ENCODE peak calls at places on chromosomes 1 and 21, in five cellular contexts. D is GM20000, U is K562, H is activated B cell treated with CpG ODN at 0.5 μM for 24 hours, E is stomach. M is an unnamed sample.
A peak's percentile ranks its signal among the peaks of the same experiment; 100 is the strongest.

GRCh38 chr1:210328746-210329488 is at the start of gene HHAT:
- DNase-seq in D (peak; percentile 86), E (peak; percentile 79), H (peak; percentile 73), U (no peak), M (peak; percentile 69)

GRCh38 chr1:32111040-32111628 is 3.3 kb downstream of the KPNA6 start:
- DNase-seq in E (no peak), D (no peak), U (no peak), H (no peak), M (no peak)

GRCh38 chr1:226128487-226129075 is 58.0 kb downstream of the ACBD3 start:
- DNase-seq in E (peak; percentile 25), H (no peak), U (no peak), D (no peak), M (no peak)

GRCh38 chr21:32977216-32977615 is 48.5 kb upstream of the OLIG2 start:
- DNase-seq in U (no peak), H (no peak), D (no peak), E (no peak), M (no peak)

GRCh38 chr1:3778590-3779264 is 6.2 kb downstream of the SMIM1 start:
- DNase-seq in E (no peak), U (no peak), D (no peak), H (no peak), M (peak; percentile 65)

GRCh38 chr1:245008761-245009160 is 144.4 kb upstream of the HNRNPU start:
- DNase-seq in H (no peak), E (no peak), D (no peak), U (no peak), M (no peak)

GRCh38 chr1:40508375-40509341 is at the start of gene EXO5:
- DNase-seq in U (peak; percentile 46), E (peak; percentile 82), H (peak; percentile 78), D (peak; percentile 83), M (peak; percentile 86)

GRCh38 chr1:67690411-67690810 is 5.4 kb downstream of the GADD45A start:
- DNase-seq in H (no peak), U (no peak), D (no peak), E (no peak), M (no peak)

GRCh38 chr1:161921990-161922389 is 101.7 kb downstream of the OLFML2B start:
- DNase-seq in U (no peak), D (no peak), E (no peak), H (no peak), M (no peak)

GRCh38 chr1:4422496-4423289 is 231.7 kb upstream of the AJAP1 start:
- DNase-seq in H (no peak), U (no peak), D (no peak), E (no peak), M (peak; percentile 33)

GRCh38 chr1:40404670-40405462 is 31.3 kb downstream of the SMAP2 start:
- DNase-seq in D (no peak), H (no peak), E (no peak), U (peak; percentile 56), M (no peak)

GRCh38 chr1:221575605-221576004 is 166.3 kb downstream of the DUSP10 start:
- DNase-seq in U (no peak), H (no peak), D (no peak), E (no peak), M (no peak)

GRCh38 chr1:30743584-30744059 is 14.0 kb downstream of the LAPTM5 start:
- DNase-seq in U (no peak), D (peak; percentile 74), E (no peak), H (no peak), M (no peak)

GRCh38 chr1:63721531-63722189 is 52.2 kb upstream of the ROR1 start:
- DNase-seq in D (no peak), U (no peak), E (peak; percentile 35), H (no peak), M (no peak)

GRCh38 chr1:233598891-233599541 is 14.9 kb upstream of the KCNK1 start:
- DNase-seq in U (no peak), H (no peak), D (peak; percentile 53), E (no peak), M (no peak)

GRCh38 chr1:226452981-226453380 is 45.1 kb upstream of the PARP1 start:
- DNase-seq in E (no peak), H (no peak), U (no peak), D (no peak), M (no peak)

GRCh38 chr1:67285780-67286488 is 21.7 kb upstream of the IL12RB2 start:
- DNase-seq in U (no peak), E (no peak), H (no peak), D (no peak), M (no peak)

GRCh38 chr1:113930499-113931161 is 1.5 kb downstream of the HIPK1 start:
- DNase-seq in D (peak; percentile 65), E (no peak), H (peak; percentile 21), U (peak; percentile 33), M (peak; percentile 68)

GRCh38 chr1:101520302-101520701 is 283.5 kb downstream of the S1PR1 start:
- DNase-seq in D (peak; percentile 33), H (no peak), E (no peak), U (peak; percentile 14), M (no peak)

GRCh38 chr1:15352122-15352957 is 57.3 kb upstream of the EFHD2 start:
- DNase-seq in U (peak; percentile 56), E (peak; percentile 77), H (no peak), D (no peak), M (no peak)

GRCh38 chr21:45525153-45525909 is 16.9 kb downstream of the SLC19A1 start:
- DNase-seq in H (no peak), U (no peak), D (no peak), E (peak; percentile 75), M (peak; percentile 66)

GRCh38 chr1:105427543-105427942 is 1628.9 kb upstream of the PRMT6 start:
- DNase-seq in E (no peak), H (no peak), U (no peak), D (no peak), M (no peak)

GRCh38 chr1:213425631-213426030 is 374.6 kb downstream of the RPS6KC1 start:
- DNase-seq in U (no peak), D (no peak), E (no peak), H (no peak), M (peak; percentile 44)

GRCh38 chr1:62682531-62682930 is 5.7 kb downstream of the DOCK7 start:
- DNase-seq in D (no peak), H (no peak), E (no peak), U (no peak), M (no peak)

GRCh38 chr1:215082532-215083407 is at the start of gene KCNK2:
- DNase-seq in D (peak; percentile 18), H (no peak), U (no peak), E (no peak), M (peak; percentile 68)

DNA sequence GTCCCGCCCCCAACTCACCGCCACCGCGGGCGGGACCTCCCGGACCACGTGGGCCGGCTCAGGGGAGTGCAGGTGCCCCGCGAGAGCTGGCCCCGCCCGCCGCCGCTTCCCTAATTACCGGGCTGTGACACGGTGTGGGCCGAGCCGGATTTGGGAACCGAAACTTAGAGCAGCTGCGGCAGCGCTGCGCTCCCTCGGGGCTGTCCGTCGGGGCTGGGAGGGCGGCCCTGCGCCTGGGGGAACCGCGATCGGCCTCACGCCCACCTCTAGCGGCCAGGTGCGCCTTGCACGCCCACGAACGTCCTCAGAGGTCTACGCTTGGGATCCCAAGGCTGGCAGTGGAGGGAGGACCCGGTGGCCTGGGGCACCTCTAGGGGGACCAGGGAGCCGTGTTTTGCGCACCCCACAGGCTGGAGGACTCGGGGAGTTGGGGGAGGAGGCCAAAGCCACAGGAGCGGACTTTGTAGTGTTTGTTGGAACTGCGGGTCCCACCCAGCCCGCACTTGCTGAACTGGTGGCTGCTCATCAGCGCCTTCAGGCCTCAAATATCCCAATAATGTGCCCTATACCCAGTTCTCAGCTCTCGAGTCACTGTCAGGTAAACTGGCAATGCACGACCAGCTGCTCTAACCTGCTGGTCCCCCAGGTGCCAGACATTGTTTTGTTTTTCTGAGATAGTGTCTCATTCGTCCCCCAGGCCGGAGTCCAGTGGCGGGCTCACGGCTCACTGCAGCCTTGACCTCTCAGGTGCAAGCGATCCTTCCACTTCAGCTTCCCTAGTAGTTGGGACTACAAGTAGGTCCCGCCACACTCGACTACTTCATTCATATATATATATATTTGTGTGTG is 781 bp upstream of the NADK start:
- DNase-seq in D (peak; percentile 96), U (peak; percentile 91), H (peak; percentile 98), E (peak; percentile 92), M (peak; percentile 96)
- TF ChIP-seq CTCF in D (peak; percentile 17), U (peak; percentile 45), H (no peak), E (no peak), M (peak; percentile 56)

GRCh38 chr1:117796226-117796625 is 133.2 kb downstream of the GDAP2 start:
- DNase-seq in E (no peak), H (no peak), U (no peak), D (no peak), M (peak; percentile 22)

GRCh38 chr1:117793396-117793795 is 136.0 kb downstream of the GDAP2 start:
- DNase-seq in D (no peak), E (no peak), U (no peak), H (no peak), M (no peak)

GRCh38 chr1:117794073-117794472 is 135.3 kb downstream of the GDAP2 start:
- DNase-seq in E (no peak), H (no peak), D (no peak), U (no peak), M (no peak)

GRCh38 chr1:117795190-117795589 is 134.2 kb downstream of the GDAP2 start:
- DNase-seq in H (no peak), D (no peak), E (no peak), U (no peak), M (no peak)

GRCh38 chr1:117795792-117796191 is 133.6 kb downstream of the GDAP2 start:
- DNase-seq in U (no peak), E (no peak), H (no peak), D (no peak), M (no peak)
- TF ChIP-seq CTCF in U (no peak), E (no peak), H (no peak), D (no peak), M (no peak)

DNA sequence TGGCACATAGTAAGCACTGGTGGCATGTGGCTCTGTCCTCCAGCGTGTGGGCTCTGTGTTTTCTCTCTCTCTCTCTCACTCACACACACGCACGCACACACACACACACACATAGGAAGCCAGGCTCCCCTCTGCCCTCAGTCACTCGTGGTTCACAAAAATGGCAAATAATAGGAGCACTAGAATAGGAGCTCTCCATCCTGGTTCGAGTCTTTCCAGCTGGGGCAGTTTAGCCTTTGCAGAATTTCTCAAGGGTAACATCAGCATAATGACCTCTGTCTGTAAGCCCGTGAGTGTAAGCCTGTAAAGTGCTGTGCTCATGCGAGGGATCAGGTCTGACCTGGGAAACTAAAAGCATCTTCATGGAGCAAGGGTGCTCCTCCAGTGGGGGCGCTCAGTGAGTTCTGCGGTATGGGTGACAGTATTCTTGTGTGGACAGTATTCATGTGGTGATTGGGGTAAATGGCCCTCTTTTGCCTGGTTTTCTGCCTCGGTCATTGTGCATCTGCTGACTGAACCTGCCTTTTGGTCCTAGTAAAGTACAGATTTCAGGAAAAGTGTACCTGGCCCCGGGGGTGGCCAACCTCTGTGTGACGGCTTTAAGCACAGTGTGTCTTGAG is 839 bp upstream of the ZC3H12A start:
- DNase-seq in D (no peak), U (peak; percentile 54), H (no peak), E (no peak), M (no peak)
- TF ChIP-seq CTCF in D (no peak), U (peak; percentile 18), H (no peak), E (no peak), M (no peak)

GRCh38 chr1:232212248-232212647 is 417.7 kb downstream of the SIPA1L2 start:
- DNase-seq in H (no peak), D (no peak), E (no peak), U (no peak), M (no peak)

GRCh38 chr1:232207089-232207723 is 422.7 kb downstream of the SIPA1L2 start:
- DNase-seq in U (no peak), H (no peak), E (no peak), D (no peak), M (no peak)

GRCh38 chr1:232213928-232214327 is 416.0 kb downstream of the SIPA1L2 start:
- DNase-seq in U (no peak), H (no peak), D (no peak), E (no peak), M (no peak)

GRCh38 chr1:232209357-232209756 is 420.6 kb downstream of the SIPA1L2 start:
- DNase-seq in H (no peak), D (no peak), E (no peak), U (no peak), M (no peak)

GRCh38 chr1:232211149-232211548 is 418.8 kb downstream of the SIPA1L2 start:
- DNase-seq in U (no peak), H (no peak), E (no peak), D (no peak), M (no peak)
- TF ChIP-seq CTCF in U (no peak), H (no peak), E (no peak), D (peak; percentile 16), M (peak; percentile 16)